ENCODE peak calls at places on chromosomes 7 and 10, in ten cellular contexts. G is neuronal stem cell; R is activated naive CD8-positive, alpha-beta T cell treated with anti-CD3 and anti-CD28 coated beads for 36 hours; A is anterior cingulate cortex; I is hypothalamus; V is cerebellar cortex; M is stimulated activated CD4-positive, alpha-beta T cell treated with anti-CD3 and anti-CD28 coated beads, Interleukin-2, amount 100 ng/mL, for 48 hours; L is AG09319; J is ELF-1; H is GDM1. D is an unnamed sample.

GRCh38 chr10:11698691-11699545 is 43.3 kb upstream of the ECHDC3 start:
- DNase-seq in G (no peak), R (no peak), A (no peak), I (no peak), V (no peak), M (no peak), L (no peak), J (no peak), H (no peak), D (peak)

GRCh38 chr10:88120075-88120474 is 256.6 kb downstream of the PTEN start:
- DNase-seq in G (no peak), R (no peak), A (no peak), I (no peak), V (no peak), M (no peak), L (no peak), J (no peak), H (no peak), D (no peak)

GRCh38 chr10:110414563-110415309 is 83.0 kb upstream of the DUSP5 start:
- DNase-seq in G (no peak), R (peak), A (no peak), I (no peak), V (no peak), M (peak), L (no peak), J (no peak), H (peak), D (no peak)

GRCh38 chr7:87155788-87156187 is 3.5 kb downstream of the DMTF1 start:
- DNase-seq in G (no peak), R (no peak), A (no peak), I (no peak), V (no peak), M (no peak), L (no peak), J (no peak), H (no peak), D (no peak)

GRCh38 chr10:84375011-84375410 is 46.6 kb downstream of the CCSER2 start:
- DNase-seq in G (peak), R (no peak), A (no peak), I (no peak), V (peak), M (peak), L (peak), J (peak), H (peak), D (peak)

GRCh38 chr10:88152720-88153119 is 289.3 kb downstream of the PTEN start:
- DNase-seq in G (no peak), R (peak), A (no peak), I (no peak), V (no peak), M (peak), L (peak), J (peak), H (no peak), D (no peak)

GRCh38 chr10:4270116-4270515 is 485.1 kb upstream of the KLF6 start:
- DNase-seq in G (no peak), R (no peak), A (no peak), I (no peak), V (no peak), M (no peak), L (peak), J (peak), H (no peak), D (peak)

GRCh38 chr7:73512018-73512780 is 9.9 kb downstream of the BAZ1B start:
- DNase-seq in G (no peak), R (no peak), A (no peak), I (no peak), V (no peak), M (no peak), L (no peak), J (no peak), H (no peak), D (no peak)

GRCh38 chr10:34789993-34790506 is 25.0 kb downstream of the PARD3 start:
- DNase-seq in G (no peak), R (no peak), A (no peak), I (no peak), V (no peak), M (no peak), L (no peak), J (no peak), H (no peak), D (no peak)

GRCh38 chr10:100749309-100750217 is 4.2 kb downstream of the PAX2 start:
- DNase-seq in G (peak), R (no peak), A (no peak), I (no peak), V (no peak), M (no peak), L (no peak), J (peak), H (no peak), D (no peak)

GRCh38 chr10:109207361-109207760 is 716.0 kb downstream of the XPNPEP1 start:
- DNase-seq in G (peak), R (no peak), A (no peak), I (no peak), V (no peak), M (no peak), L (no peak), J (no peak), H (no peak), D (no peak)

GRCh38 chr7:152522551-152522950 is 86.7 kb upstream of the KMT2C start:
- DNase-seq in G (no peak), R (no peak), A (peak), I (peak), V (peak), M (no peak), L (no peak), J (no peak), H (no peak), D (peak)

GRCh38 chr10:32367793-32368453 is 21.0 kb upstream of the EPC1 start:
- DNase-seq in G (no peak), R (peak), A (peak), I (peak), V (peak), M (peak), L (peak), J (peak), H (peak), D (peak)

GRCh38 chr10:239109-239508 is 103.9 kb downstream of the ZMYND11 start:
- DNase-seq in G (no peak), R (no peak), A (no peak), I (no peak), V (no peak), M (no peak), L (no peak), J (no peak), H (no peak), D (no peak)

GRCh38 chr7:127391591-127392181 is 822 bp downstream of the ZNF800 start:
- DNase-seq in G (peak), R (peak), A (no peak), I (no peak), V (peak), M (peak), L (no peak), J (peak), H (peak), D (no peak)

GRCh38 chr7:33494473-33494872 is 365.1 kb downstream of the BBS9 start:
- DNase-seq in G (no peak), R (no peak), A (no peak), I (no peak), V (no peak), M (no peak), L (no peak), J (no peak), H (no peak), D (no peak)

GRCh38 chr10:92894081-92894480 is 45.8 kb downstream of the EXOC6 start:
- DNase-seq in G (no peak), R (no peak), A (no peak), I (no peak), V (no peak), M (no peak), L (no peak), J (no peak), H (no peak), D (no peak)

GRCh38 chr10:116978906-116979305 is 26.1 kb downstream of the SHTN1 start:
- DNase-seq in G (no peak), R (no peak), A (no peak), I (no peak), V (no peak), M (no peak), L (no peak), J (no peak), H (no peak), D (no peak)

GRCh38 chr10:76111986-76112825 is 680.8 kb downstream of the LRMDA start:
- DNase-seq in G (no peak), R (no peak), A (no peak), I (no peak), V (no peak), M (no peak), L (no peak), J (peak), H (no peak), D (no peak)

GRCh38 chr7:65307651-65308299 is 65.9 kb upstream of the ZNF92 start:
- DNase-seq in G (peak), R (peak), A (peak), I (peak), V (peak), M (peak), L (peak), J (peak), H (peak), D (peak)

D was measured in pons.